ENCODE peak calls at places on chromosome 5, in ten cellular contexts. One of them, this sample, is unnamed.

GRCh38 chr5:128015978-128016377 is 67.6 kb upstream of the SLC12A2 start:
- DNase-seq in transverse colon: no peak
- DNase-seq in stomach: no peak
- DNase-seq in HCT116: no peak
- DNase-seq in prostate gland: no peak
- DNase-seq in sigmoid colon: no peak
- DNase-seq in GM23338: no peak
- DNase-seq in K562: no peak
- DNase-seq in endothelial cell of umbilical vein: peak; percentile 40
- DNase-seq in Panc1: no peak
- DNase-seq in this sample: no peak

GRCh38 chr5:73591102-73591695 is 25.7 kb downstream of the UTP15 start:
- DNase-seq in transverse colon: peak; percentile 17
- DNase-seq in stomach: no peak
- DNase-seq in HCT116: peak; percentile 83
- DNase-seq in prostate gland: peak; percentile 82
- DNase-seq in sigmoid colon: no peak
- DNase-seq in GM23338: peak; percentile 85
- DNase-seq in K562: peak; percentile 59
- DNase-seq in endothelial cell of umbilical vein: peak; percentile 82
- DNase-seq in Panc1: peak; percentile 83
- DNase-seq in this sample: no peak

GRCh38 chr5:39164529-39165402 is 54.6 kb downstream of the FYB1 start:
- DNase-seq in transverse colon: no peak
- DNase-seq in stomach: no peak
- DNase-seq in HCT116: no peak
- DNase-seq in prostate gland: no peak
- DNase-seq in sigmoid colon: no peak
- DNase-seq in GM23338: no peak
- DNase-seq in K562: peak; percentile 40
- DNase-seq in endothelial cell of umbilical vein: no peak
- DNase-seq in Panc1: no peak
- DNase-seq in this sample: no peak

GRCh38 chr5:136750507-136750906 is 385.2 kb upstream of the TRPC7 start:
- DNase-seq in transverse colon: no peak
- DNase-seq in stomach: no peak
- DNase-seq in HCT116: no peak
- DNase-seq in prostate gland: no peak
- DNase-seq in sigmoid colon: no peak
- DNase-seq in GM23338: no peak
- DNase-seq in K562: no peak
- DNase-seq in endothelial cell of umbilical vein: no peak
- DNase-seq in Panc1: no peak
- DNase-seq in this sample: no peak

GRCh38 chr5:80254767-80255424 is 952 bp downstream of the SERINC5 start:
- DNase-seq in transverse colon: no peak
- DNase-seq in stomach: peak; percentile 49
- DNase-seq in HCT116: no peak
- DNase-seq in prostate gland: peak; percentile 47
- DNase-seq in sigmoid colon: no peak
- DNase-seq in GM23338: no peak
- DNase-seq in K562: no peak
- DNase-seq in endothelial cell of umbilical vein: peak; percentile 57
- DNase-seq in Panc1: no peak
- DNase-seq in this sample: no peak

GRCh38 chr5:173291722-173292658 is 36.2 kb downstream of the STC2 start:
- DNase-seq in transverse colon: no peak
- DNase-seq in stomach: no peak
- DNase-seq in HCT116: no peak
- DNase-seq in prostate gland: no peak
- DNase-seq in sigmoid colon: no peak
- DNase-seq in GM23338: peak; percentile 59
- DNase-seq in K562: no peak
- DNase-seq in endothelial cell of umbilical vein: no peak
- DNase-seq in Panc1: no peak
- DNase-seq in this sample: no peak

GRCh38 chr5:54905942-54906537 is 79.4 kb downstream of the ESM1 start:
- DNase-seq in transverse colon: peak; percentile 60
- DNase-seq in stomach: peak; percentile 86
- DNase-seq in HCT116: peak; percentile 44
- DNase-seq in prostate gland: peak; percentile 61
- DNase-seq in sigmoid colon: peak; percentile 79
- DNase-seq in GM23338: peak; percentile 87
- DNase-seq in K562: peak; percentile 50
- DNase-seq in endothelial cell of umbilical vein: peak; percentile 91
- DNase-seq in Panc1: peak; percentile 24
- DNase-seq in this sample: no peak

GRCh38 chr5:96855041-96855872 is 21.0 kb upstream of the ERAP2 start:
- DNase-seq in transverse colon: peak; percentile 77
- DNase-seq in stomach: no peak
- DNase-seq in HCT116: no peak
- DNase-seq in prostate gland: no peak
- DNase-seq in sigmoid colon: no peak
- DNase-seq in GM23338: no peak
- DNase-seq in K562: no peak
- DNase-seq in endothelial cell of umbilical vein: no peak
- DNase-seq in Panc1: no peak
- DNase-seq in this sample: no peak

GRCh38 chr5:20113930-20114329 is 125.9 kb upstream of the CDH18 start:
- DNase-seq in transverse colon: no peak
- DNase-seq in stomach: no peak
- DNase-seq in HCT116: no peak
- DNase-seq in prostate gland: no peak
- DNase-seq in sigmoid colon: no peak
- DNase-seq in GM23338: no peak
- DNase-seq in K562: no peak
- DNase-seq in endothelial cell of umbilical vein: no peak
- DNase-seq in Panc1: no peak
- DNase-seq in this sample: no peak

GRCh38 chr5:104189909-104190308 is 627.3 kb upstream of the NUDT12 start:
- DNase-seq in transverse colon: no peak
- DNase-seq in stomach: no peak
- DNase-seq in HCT116: no peak
- DNase-seq in prostate gland: no peak
- DNase-seq in sigmoid colon: no peak
- DNase-seq in GM23338: no peak
- DNase-seq in K562: peak; percentile 43
- DNase-seq in endothelial cell of umbilical vein: peak; percentile 79
- DNase-seq in Panc1: no peak
- DNase-seq in this sample: no peak

GRCh38 chr5:149114403-149115312 is 26.6 kb upstream of the ABLIM3 start:
- DNase-seq in transverse colon: peak; percentile 57
- DNase-seq in stomach: peak; percentile 57
- DNase-seq in HCT116: peak; percentile 77
- DNase-seq in prostate gland: peak; percentile 68
- DNase-seq in sigmoid colon: peak; percentile 68
- DNase-seq in GM23338: peak; percentile 89
- DNase-seq in K562: peak; percentile 20
- DNase-seq in endothelial cell of umbilical vein: peak; percentile 88
- DNase-seq in Panc1: peak; percentile 78
- DNase-seq in this sample: no peak

GRCh38 chr5:145835839-145836222 is 689 bp upstream of the PRELID2 start:
- DNase-seq in transverse colon: peak; percentile 21
- DNase-seq in stomach: no peak
- DNase-seq in HCT116: no peak
- DNase-seq in prostate gland: no peak
- DNase-seq in sigmoid colon: no peak
- DNase-seq in GM23338: no peak
- DNase-seq in K562: no peak
- DNase-seq in endothelial cell of umbilical vein: no peak
- DNase-seq in Panc1: no peak
- DNase-seq in this sample: no peak

GRCh38 chr5:145834554-145834916 is 607 bp downstream of the PRELID2 start:
- DNase-seq in transverse colon: no peak
- DNase-seq in stomach: no peak
- DNase-seq in HCT116: no peak
- DNase-seq in prostate gland: no peak
- DNase-seq in sigmoid colon: no peak
- DNase-seq in GM23338: no peak
- DNase-seq in K562: no peak
- DNase-seq in endothelial cell of umbilical vein: no peak
- DNase-seq in Panc1: no peak
- DNase-seq in this sample: no peak

GRCh38 chr5:145838276-145838675 is 3.1 kb upstream of the PRELID2 start:
- DNase-seq in transverse colon: no peak
- DNase-seq in stomach: peak; percentile 58
- DNase-seq in HCT116: no peak
- DNase-seq in prostate gland: no peak
- DNase-seq in sigmoid colon: no peak
- DNase-seq in GM23338: no peak
- DNase-seq in K562: no peak
- DNase-seq in endothelial cell of umbilical vein: no peak
- DNase-seq in Panc1: no peak
- DNase-seq in this sample: no peak

GRCh38 chr5:145833616-145834200 is 1.4 kb downstream of the PRELID2 start:
- DNase-seq in transverse colon: no peak
- DNase-seq in stomach: no peak
- DNase-seq in HCT116: no peak
- DNase-seq in prostate gland: no peak
- DNase-seq in sigmoid colon: no peak
- DNase-seq in GM23338: no peak
- DNase-seq in K562: no peak
- DNase-seq in endothelial cell of umbilical vein: no peak
- DNase-seq in Panc1: no peak
- DNase-seq in this sample: no peak

GRCh38 chr5:145834917-145835838 is at the start of gene PRELID2:
- DNase-seq in transverse colon: peak; percentile 94
- DNase-seq in stomach: peak; percentile 94
- DNase-seq in HCT116: peak; percentile 79
- DNase-seq in prostate gland: peak; percentile 83
- DNase-seq in sigmoid colon: peak; percentile 92
- DNase-seq in GM23338: peak; percentile 97
- DNase-seq in K562: peak; percentile 90
- DNase-seq in endothelial cell of umbilical vein: peak; percentile 87
- DNase-seq in Panc1: peak; percentile 61
- DNase-seq in this sample: peak; percentile 31
- TF ChIP-seq POLR2AphosphoS5 in transverse colon: peak; percentile 84
- TF ChIP-seq POLR2AphosphoS5 in stomach: peak; percentile 87
- TF ChIP-seq POLR2AphosphoS5 in HCT116: peak; percentile 91
- TF ChIP-seq POLR2AphosphoS5 in prostate gland: peak; percentile 76
- TF ChIP-seq POLR2AphosphoS5 in sigmoid colon: peak; percentile 61
- TF ChIP-seq POLR2AphosphoS5 in GM23338: peak; percentile 70
- TF ChIP-seq POLR2AphosphoS5 in K562: no peak
- TF ChIP-seq POLR2AphosphoS5 in endothelial cell of umbilical vein: peak; percentile 21
- TF ChIP-seq POLR2AphosphoS5 in Panc1: peak; percentile 64
- TF ChIP-seq POLR2AphosphoS5 in this sample: no peak

GRCh38 chr5:40991168-40991980 is 79.8 kb downstream of the MROH2B start:
- DNase-seq in transverse colon: peak; percentile 30
- DNase-seq in stomach: peak; percentile 52
- DNase-seq in HCT116: no peak
- DNase-seq in prostate gland: no peak
- DNase-seq in sigmoid colon: peak; percentile 87
- DNase-seq in GM23338: no peak
- DNase-seq in K562: no peak
- DNase-seq in endothelial cell of umbilical vein: peak; percentile 90
- DNase-seq in Panc1: no peak
- DNase-seq in this sample: no peak
- TF ChIP-seq POLR2AphosphoS5 in transverse colon: peak; percentile 68
- TF ChIP-seq POLR2AphosphoS5 in stomach: peak; percentile 91
- TF ChIP-seq POLR2AphosphoS5 in HCT116: no peak
- TF ChIP-seq POLR2AphosphoS5 in prostate gland: peak; percentile 54
- TF ChIP-seq POLR2AphosphoS5 in sigmoid colon: peak; percentile 76
- TF ChIP-seq POLR2AphosphoS5 in GM23338: no peak
- TF ChIP-seq POLR2AphosphoS5 in K562: no peak
- TF ChIP-seq POLR2AphosphoS5 in endothelial cell of umbilical vein: no peak
- TF ChIP-seq POLR2AphosphoS5 in Panc1: no peak
- TF ChIP-seq POLR2AphosphoS5 in this sample: no peak

DNA sequence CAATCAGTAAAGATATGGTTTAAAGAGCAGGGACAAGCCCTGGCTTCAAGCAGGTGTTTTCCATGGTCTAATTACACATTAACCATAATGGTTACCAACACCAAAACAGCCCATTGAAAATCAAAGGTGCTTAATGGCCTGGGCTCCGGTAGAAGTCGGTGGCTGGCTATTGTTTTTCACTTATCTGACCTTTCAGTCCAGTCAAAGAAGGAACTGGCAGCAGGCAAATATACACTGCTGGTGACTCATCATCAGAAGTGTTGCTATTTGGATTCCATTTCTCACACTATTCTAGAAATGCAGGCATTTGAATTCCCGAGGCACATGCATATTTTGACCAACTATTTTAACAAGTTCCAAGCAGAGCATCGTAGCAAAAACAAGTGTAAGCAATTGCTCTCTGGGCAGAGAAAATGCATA is 26.3 kb upstream of the GABRP start:
- DNase-seq in transverse colon: no peak
- DNase-seq in stomach: peak; percentile 66
- DNase-seq in HCT116: no peak
- DNase-seq in prostate gland: no peak
- DNase-seq in sigmoid colon: no peak
- DNase-seq in GM23338: no peak
- DNase-seq in K562: no peak
- DNase-seq in endothelial cell of umbilical vein: peak; percentile 82
- DNase-seq in Panc1: no peak
- DNase-seq in this sample: no peak
- TF ChIP-seq POLR2AphosphoS5 in transverse colon: no peak
- TF ChIP-seq POLR2AphosphoS5 in stomach: peak; percentile 76
- TF ChIP-seq POLR2AphosphoS5 in HCT116: no peak
- TF ChIP-seq POLR2AphosphoS5 in prostate gland: peak; percentile 19
- TF ChIP-seq POLR2AphosphoS5 in sigmoid colon: no peak
- TF ChIP-seq POLR2AphosphoS5 in GM23338: no peak
- TF ChIP-seq POLR2AphosphoS5 in K562: no peak
- TF ChIP-seq POLR2AphosphoS5 in endothelial cell of umbilical vein: no peak
- TF ChIP-seq POLR2AphosphoS5 in Panc1: no peak
- TF ChIP-seq POLR2AphosphoS5 in this sample: no peak

GRCh38 chr5:642481-642880 is 30.3 kb downstream of the CEP72 start:
- DNase-seq in transverse colon: no peak
- DNase-seq in stomach: no peak
- DNase-seq in HCT116: no peak
- DNase-seq in prostate gland: no peak
- DNase-seq in sigmoid colon: no peak
- DNase-seq in GM23338: no peak
- DNase-seq in K562: no peak
- DNase-seq in endothelial cell of umbilical vein: no peak
- DNase-seq in Panc1: no peak
- DNase-seq in this sample: no peak

GRCh38 chr5:643811-644271 is 31.7 kb downstream of the CEP72 start:
- DNase-seq in transverse colon: no peak
- DNase-seq in stomach: no peak
- DNase-seq in HCT116: no peak
- DNase-seq in prostate gland: no peak
- DNase-seq in sigmoid colon: no peak
- DNase-seq in GM23338: no peak
- DNase-seq in K562: no peak
- DNase-seq in endothelial cell of umbilical vein: no peak
- DNase-seq in Panc1: no peak
- DNase-seq in this sample: peak; percentile 55

GRCh38 chr5:644971-645370 is 32.8 kb downstream of the CEP72 start:
- DNase-seq in transverse colon: no peak
- DNase-seq in stomach: no peak
- DNase-seq in HCT116: no peak
- DNase-seq in prostate gland: no peak
- DNase-seq in sigmoid colon: peak; percentile 42
- DNase-seq in GM23338: no peak
- DNase-seq in K562: no peak
- DNase-seq in endothelial cell of umbilical vein: no peak
- DNase-seq in Panc1: no peak
- DNase-seq in this sample: no peak

GRCh38 chr5:644509-644908 is 32.4 kb downstream of the CEP72 start:
- DNase-seq in transverse colon: no peak
- DNase-seq in stomach: no peak
- DNase-seq in HCT116: no peak
- DNase-seq in prostate gland: no peak
- DNase-seq in sigmoid colon: peak; percentile 29
- DNase-seq in GM23338: no peak
- DNase-seq in K562: no peak
- DNase-seq in endothelial cell of umbilical vein: no peak
- DNase-seq in Panc1: no peak
- DNase-seq in this sample: no peak

GRCh38 chr5:643351-643801 is 31.2 kb downstream of the CEP72 start:
- DNase-seq in transverse colon: no peak
- DNase-seq in stomach: no peak
- DNase-seq in HCT116: no peak
- DNase-seq in prostate gland: no peak
- DNase-seq in sigmoid colon: peak; percentile 57
- DNase-seq in GM23338: no peak
- DNase-seq in K562: no peak
- DNase-seq in endothelial cell of umbilical vein: no peak
- DNase-seq in Panc1: no peak
- DNase-seq in this sample: peak; percentile 42
- TF ChIP-seq POLR2AphosphoS5 in transverse colon: no peak
- TF ChIP-seq POLR2AphosphoS5 in stomach: no peak
- TF ChIP-seq POLR2AphosphoS5 in HCT116: no peak
- TF ChIP-seq POLR2AphosphoS5 in prostate gland: no peak
- TF ChIP-seq POLR2AphosphoS5 in sigmoid colon: no peak
- TF ChIP-seq POLR2AphosphoS5 in GM23338: no peak
- TF ChIP-seq POLR2AphosphoS5 in K562: no peak
- TF ChIP-seq POLR2AphosphoS5 in endothelial cell of umbilical vein: no peak
- TF ChIP-seq POLR2AphosphoS5 in Panc1: no peak
- TF ChIP-seq POLR2AphosphoS5 in this sample: no peak